ENCODE peak calls at places on chromosome 20, in seven cellular contexts. Q is cardiac fibroblast, R is tibial artery, D is epithelial cell of proximal tubule, Y is fibroblast of mammary gland, F is lower leg skin, B is GM20000. A is an unnamed sample.

GRCh38 chr20:21323640-21324039 is 20.5 kb downstream of the XRN2 start:
- DNase-seq in F (no peak), Y (peak), Q (peak), D (peak), R (no peak), B (no peak), A (no peak)

GRCh38 chr20:32456869-32457421 is 98.8 kb downstream of the ASXL1 start:
- DNase-seq in B (peak), Q (peak), R (no peak), D (no peak), Y (no peak), F (no peak), A (peak)

GRCh38 chr20:37498066-37498702 is 22.9 kb upstream of the NNAT start:
- DNase-seq in F (no peak), Q (no peak), B (no peak), D (no peak), R (no peak), Y (no peak), A (no peak)

GRCh38 chr20:50967621-50968020 is 9.0 kb downstream of the MOCS3 start:
- DNase-seq in Y (no peak), F (no peak), R (no peak), Q (no peak), B (no peak), D (no peak), A (no peak)

GRCh38 chr20:44395963-44396340 is 40.5 kb downstream of the HNF4A start:
- DNase-seq in Y (no peak), F (no peak), R (no peak), Q (no peak), B (no peak), D (no peak), A (no peak)

GRCh38 chr20:8393356-8393755 is 261.3 kb downstream of the PLCB1 start:
- DNase-seq in B (no peak), Q (no peak), F (no peak), R (no peak), D (no peak), Y (no peak), A (no peak)

GRCh38 chr20:4289875-4290274 is 274.5 kb upstream of the RNF24 start:
- DNase-seq in B (no peak), Q (peak), F (no peak), D (no peak), R (no peak), Y (no peak), A (no peak)

GRCh38 chr20:11112837-11113236 is 439.0 kb upstream of the JAG1 start:
- DNase-seq in B (no peak), F (no peak), Q (peak), R (no peak), D (no peak), Y (peak), A (no peak)

GRCh38 chr20:41462372-41463161 is 95.9 kb upstream of the EMILIN3 start:
- DNase-seq in R (no peak), F (no peak), Q (no peak), D (no peak), B (peak), Y (no peak), A (no peak)

GRCh38 chr20:46367967-46368901 is 38.2 kb downstream of the ELMO2 start:
- DNase-seq in D (no peak), R (no peak), F (no peak), Q (no peak), B (no peak), Y (no peak), A (no peak)

GRCh38 chr20:32975698-32976674 is 28.2 kb downstream of the SUN5 start:
- DNase-seq in Y (no peak), Q (no peak), D (no peak), R (no peak), F (no peak), B (no peak), A (no peak)

GRCh38 chr20:5642155-5642981 is 107.8 kb upstream of the SHLD1 start:
- DNase-seq in B (no peak), Y (peak), D (no peak), F (peak), R (peak), Q (peak), A (no peak)

GRCh38 chr20:62937353-62938104 is 418 bp upstream of the GID8 start:
- DNase-seq in F (peak), D (no peak), R (peak), Y (peak), B (peak), Q (peak), A (peak)

GRCh38 chr20:62936996-62937352 is 973 bp upstream of the GID8 start:
- DNase-seq in Y (peak), Q (peak), F (no peak), B (no peak), D (no peak), R (no peak), A (peak)

GRCh38 chr20:62935968-62936585 is 1.9 kb upstream of the GID8 start:
- DNase-seq in B (no peak), F (no peak), R (no peak), Q (no peak), Y (no peak), D (no peak), A (no peak)

GRCh38 chr20:62940875-62941274 is 2.9 kb downstream of the GID8 start:
- DNase-seq in Q (no peak), F (no peak), B (no peak), D (no peak), Y (no peak), R (no peak), A (no peak)

DNA sequence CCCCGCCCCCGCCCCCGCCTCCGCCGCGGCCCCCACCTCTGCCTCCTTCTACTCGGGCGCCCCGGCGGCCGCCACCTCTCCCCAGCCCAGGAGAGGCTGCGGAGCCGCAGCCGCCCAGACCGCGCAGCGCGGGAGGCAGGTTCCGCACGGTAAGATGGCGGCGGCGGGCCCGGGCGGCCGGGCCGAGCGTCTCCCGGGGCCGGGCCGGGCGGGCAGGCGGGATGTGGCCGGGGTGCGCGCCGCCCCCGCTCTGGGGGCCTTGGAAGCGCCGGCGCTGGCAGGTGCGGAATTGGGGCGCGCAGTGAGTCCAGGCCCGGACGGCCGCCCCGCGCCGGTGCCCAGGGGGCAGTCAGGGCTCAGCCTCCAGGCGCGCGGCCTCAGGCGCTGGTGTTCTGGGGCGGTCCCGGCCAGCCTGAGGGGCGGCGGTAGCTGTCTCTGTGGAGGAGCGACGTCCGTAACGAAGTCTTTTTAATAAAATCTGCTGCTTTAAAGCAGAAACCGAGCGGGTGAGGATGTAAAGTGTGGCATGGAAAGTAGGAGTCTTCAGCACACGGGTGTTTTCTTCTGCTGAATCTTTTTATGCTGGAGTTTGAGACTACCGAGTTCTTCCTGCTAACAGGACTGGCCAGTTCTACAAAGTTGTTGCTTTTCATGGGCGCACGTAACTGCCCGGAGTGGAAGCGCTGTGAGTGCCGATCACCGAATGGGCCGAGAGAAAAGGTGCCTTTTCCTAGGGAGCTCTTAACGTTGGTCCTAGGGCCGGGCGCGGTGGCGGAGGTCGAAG is at the start of gene GID8:
- DNase-seq in R (no peak), Y (peak), F (no peak), B (no peak), D (no peak), Q (peak), A (peak)
- TF ChIP-seq CTCF in R (no peak), Y (no peak), F (no peak), B (no peak), D (no peak), Q (no peak), A (no peak)

GRCh38 chr20:325889-326644 is 715 bp downstream of the SOX12 start:
- DNase-seq in F (peak), Q (peak), B (peak), D (no peak), R (peak), Y (peak), A (peak)

GRCh38 chr20:327041-327945 is 1.9 kb downstream of the SOX12 start:
- DNase-seq in Y (peak), D (no peak), Q (peak), F (peak), R (peak), B (peak), A (peak)

GRCh38 chr20:325043-325888 is at the start of gene SOX12:
- DNase-seq in B (peak), Q (peak), R (peak), F (peak), D (no peak), Y (peak), A (peak)

GRCh38 chr20:327946-328563 is 2.7 kb downstream of the SOX12 start:
- DNase-seq in R (no peak), F (no peak), Y (peak), Q (peak), D (no peak), B (no peak), A (peak)

GRCh38 chr20:326645-327031 is 1.3 kb downstream of the SOX12 start:
- DNase-seq in D (no peak), Y (no peak), B (no peak), R (no peak), F (peak), Q (peak), A (peak)
- TF ChIP-seq CTCF in D (no peak), Y (no peak), B (no peak), R (no peak), F (no peak), Q (no peak), A (no peak)

DNA sequence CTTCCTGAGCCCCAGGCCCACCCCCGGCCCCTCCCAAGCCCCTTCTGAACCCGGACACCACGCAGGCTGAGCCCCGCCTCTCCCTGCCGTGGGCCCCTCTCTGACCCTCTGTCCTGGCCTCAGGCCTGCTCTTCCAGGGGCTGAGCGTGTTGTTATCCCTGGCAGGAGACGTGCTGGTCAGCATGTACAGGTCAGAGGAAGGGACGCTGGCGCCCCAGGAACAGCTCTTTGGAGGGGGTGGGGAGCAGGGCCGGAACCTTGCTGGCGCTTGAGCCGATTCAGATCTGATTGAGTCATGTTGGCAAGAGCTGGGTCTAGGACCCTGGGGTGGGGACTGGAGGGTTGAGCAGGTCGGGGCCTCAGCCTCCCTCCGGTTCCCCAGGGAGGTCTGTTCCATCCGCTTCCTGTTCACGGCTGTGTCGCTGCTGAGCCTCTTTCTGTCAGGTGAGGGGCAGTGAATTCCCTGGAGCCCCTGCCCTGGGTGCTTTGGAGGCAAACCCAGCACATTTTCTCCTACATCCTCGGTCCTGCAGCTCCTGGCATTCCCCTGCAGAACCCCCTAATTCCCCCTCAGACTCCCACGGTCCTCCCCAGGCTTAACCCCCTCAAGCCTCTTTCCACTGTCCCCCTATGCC is 1.9 kb downstream of the SPAG4 start:
- DNase-seq in F (no peak), B (peak), Q (peak), Y (peak), D (no peak), R (peak), A (peak)
- TF ChIP-seq CTCF in F (no peak), B (no peak), Q (peak), Y (peak), D (peak), R (no peak), A (peak)

GRCh38 chr20:34705383-34706021 is 1.4 kb downstream of the TP53INP2 start:
- DNase-seq in B (peak), F (peak), Q (peak), R (no peak), Y (peak), D (no peak), A (peak)
- TF ChIP-seq CTCF in B (no peak), F (no peak), Q (peak), R (no peak), Y (no peak), D (peak), A (no peak)

GRCh38 chr20:35621560-35621946 is 5.9 kb downstream of the SPAG4 start:
- DNase-seq in F (no peak), R (no peak), Q (no peak), Y (no peak), D (no peak), B (no peak), A (peak)
- TF ChIP-seq CTCF in F (no peak), R (no peak), Q (no peak), Y (peak), D (no peak), B (no peak), A (peak)

GRCh38 chr20:54938707-54939106 is 463.3 kb downstream of the DOK5 start:
- DNase-seq in R (no peak), D (no peak), Q (no peak), Y (no peak), B (no peak), F (no peak), A (no peak)
- TF ChIP-seq CTCF in R (no peak), D (peak), Q (no peak), Y (no peak), B (no peak), F (no peak), A (no peak)

GRCh38 chr20:19401096-19401495 is 188.7 kb downstream of the SLC24A3 start:
- DNase-seq in F (no peak), B (no peak), R (no peak), D (no peak), Y (no peak), Q (no peak), A (no peak)

GRCh38 chr20:19403549-19403948 is 191.1 kb downstream of the SLC24A3 start:
- DNase-seq in F (no peak), Y (no peak), Q (no peak), R (no peak), D (no peak), B (no peak), A (no peak)

GRCh38 chr20:19396466-19397081 is 184.1 kb downstream of the SLC24A3 start:
- DNase-seq in F (no peak), R (no peak), D (no peak), Y (no peak), Q (no peak), B (no peak), A (no peak)

GRCh38 chr20:19392344-19393140 is 180.1 kb downstream of the SLC24A3 start:
- DNase-seq in F (no peak), D (no peak), Y (no peak), R (no peak), B (no peak), Q (no peak), A (no peak)

DNA sequence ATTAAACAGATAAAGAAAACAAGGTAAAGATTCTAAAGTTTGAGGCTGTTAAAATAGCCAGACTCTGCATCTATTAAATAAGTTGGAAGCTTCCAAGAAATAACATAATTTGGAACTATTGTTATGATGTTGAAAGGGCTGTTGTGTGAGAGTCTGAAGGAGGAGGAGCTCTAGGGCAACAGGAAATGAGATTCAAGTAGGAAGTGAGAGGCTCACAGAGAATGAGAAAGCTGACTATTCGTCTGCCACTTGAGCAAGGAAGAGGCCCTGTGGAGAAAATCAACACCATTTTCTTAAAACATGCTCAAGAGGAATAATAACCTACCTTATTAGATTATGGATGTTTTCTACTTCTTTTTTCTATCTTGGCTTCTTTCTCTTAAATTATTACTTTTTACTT is 185.2 kb downstream of the SLC24A3 start:
- DNase-seq in B (no peak), Q (peak), D (no peak), R (no peak), Y (no peak), F (no peak), A (no peak)
- TF ChIP-seq CTCF in B (no peak), Q (no peak), D (no peak), R (no peak), Y (no peak), F (no peak), A (no peak)

GRCh38 chr20:64133951-64134407 is 26.6 kb upstream of the NPBWR2 start:
- DNase-seq in F (no peak), Y (no peak), B (no peak), Q (no peak), D (no peak), R (no peak), A (peak)

GRCh38 chr20:64130876-64131275 is 23.5 kb upstream of the NPBWR2 start:
- DNase-seq in R (no peak), Q (no peak), D (no peak), Y (no peak), B (no peak), F (no peak), A (no peak)

GRCh38 chr20:64129146-64129782 is 21.9 kb upstream of the NPBWR2 start:
- DNase-seq in Q (no peak), B (no peak), Y (no peak), D (no peak), F (no peak), R (no peak), A (peak)

GRCh38 chr20:64130271-64130670 is 22.9 kb upstream of the NPBWR2 start:
- DNase-seq in F (no peak), B (no peak), R (no peak), Y (no peak), Q (no peak), D (no peak), A (no peak)

DNA sequence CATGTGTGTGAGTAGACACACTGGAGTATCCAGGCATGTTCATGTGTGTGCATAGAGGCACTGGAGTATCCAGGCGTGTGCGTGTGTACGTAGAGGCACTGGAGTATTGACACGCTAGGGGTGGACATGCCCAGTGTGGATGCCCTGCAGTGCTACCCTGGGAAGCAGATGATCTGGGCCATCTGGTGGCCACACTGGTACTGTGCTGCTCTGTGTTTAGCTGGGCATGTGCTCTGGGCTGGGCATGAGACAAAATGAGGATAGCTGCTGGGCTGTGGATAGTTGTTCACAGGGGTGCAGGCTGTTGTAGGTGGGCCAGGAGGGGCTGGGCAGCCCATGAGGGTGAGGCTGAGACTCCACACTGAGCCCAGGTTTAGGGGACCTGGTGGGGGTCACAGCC is 24.0 kb upstream of the NPBWR2 start:
- DNase-seq in F (no peak), D (no peak), R (no peak), Q (peak), Y (peak), B (no peak), A (peak)
- TF ChIP-seq CTCF in F (no peak), D (peak), R (no peak), Q (peak), Y (peak), B (no peak), A (peak)